ENCODE peak calls at places on chromosomes 12 and 14, in nine cellular contexts. O, E, Q, C, D, K, M, I and R are unnamed samples.

GRCh38 chr12:132279184-132279889 is 50.1 kb downstream of the GALNT9 start:
- DNase-seq in O (no peak), E (no peak), Q (peak), C (peak), D (no peak), K (no peak), M (no peak), I (peak), R (no peak)

GRCh38 chr12:510071-510825 is 50.5 kb downstream of the B4GALNT3 start:
- DNase-seq in O (peak), E (no peak), Q (peak), C (no peak), D (no peak), K (no peak), M (no peak), I (peak), R (no peak)

GRCh38 chr12:130747867-130748740 is 32.0 kb upstream of the RIMBP2 start:
- DNase-seq in O (peak), E (peak), Q (peak), C (peak), D (peak), K (peak), M (peak), I (peak), R (no peak)

GRCh38 chr12:42140901-42141300 is 3.8 kb downstream of the GXYLT1 start:
- DNase-seq in O (peak), E (no peak), Q (no peak), C (no peak), D (peak), K (no peak), M (no peak), I (no peak), R (no peak)

GRCh38 chr12:80053048-80053790 is 46.1 kb upstream of the OTOGL start:
- DNase-seq in O (no peak), E (peak), Q (no peak), C (no peak), D (no peak), K (no peak), M (peak), I (peak), R (peak)

GRCh38 chr14:42214981-42215491 is 608.4 kb downstream of the LRFN5 start:
- DNase-seq in O (no peak), E (no peak), Q (no peak), C (no peak), D (peak), K (no peak), M (no peak), I (no peak), R (no peak)

GRCh38 chr14:23555882-23556699 is at the start of gene THTPA:
- DNase-seq in O (peak), E (peak), Q (peak), C (peak), D (peak), K (peak), M (peak), I (peak), R (peak)

GRCh38 chr12:51219345-51219744 is 1.5 kb upstream of the POU6F1 start:
- DNase-seq in O (no peak), E (no peak), Q (no peak), C (no peak), D (no peak), K (no peak), M (no peak), I (no peak), R (no peak)

GRCh38 chr12:96513166-96513565 is 23.8 kb downstream of the CFAP54 start:
- DNase-seq in O (no peak), E (no peak), Q (no peak), C (no peak), D (no peak), K (no peak), M (no peak), I (no peak), R (no peak)

GRCh38 chr12:84920331-84920730 is 7.7 kb upstream of the SLC6A15 start:
- DNase-seq in O (no peak), E (no peak), Q (no peak), C (no peak), D (no peak), K (no peak), M (no peak), I (no peak), R (no peak)

GRCh38 chr14:49993565-49993964 is 100.7 kb downstream of the ARF6 start:
- DNase-seq in O (no peak), E (no peak), Q (no peak), C (no peak), D (no peak), K (no peak), M (no peak), I (no peak), R (no peak)

GRCh38 chr12:32826807-32827412 is 69.7 kb downstream of the PKP2 start:
- DNase-seq in O (no peak), E (no peak), Q (no peak), C (no peak), D (peak), K (no peak), M (no peak), I (no peak), R (no peak)

GRCh38 chr12:52907092-52907810 is 2.4 kb upstream of the KRT8 start:
- DNase-seq in O (no peak), E (peak), Q (no peak), C (peak), D (peak), K (peak), M (no peak), I (peak), R (no peak)

GRCh38 chr14:36256131-36256801 is 64.2 kb downstream of the MBIP start:
- DNase-seq in O (no peak), E (no peak), Q (no peak), C (no peak), D (no peak), K (no peak), M (no peak), I (peak), R (no peak)

GRCh38 chr12:102681309-102681708 is 200.9 kb upstream of the IGF1 start:
- DNase-seq in O (no peak), E (no peak), Q (no peak), C (no peak), D (no peak), K (no peak), M (no peak), I (no peak), R (no peak)

GRCh38 chr14:24632336-24632735 is 1.7 kb downstream of the GZMB start:
- DNase-seq in O (no peak), E (no peak), Q (no peak), C (no peak), D (no peak), K (no peak), M (no peak), I (no peak), R (no peak)

GRCh38 chr14:77660754-77661153 is 44.3 kb upstream of the SPTLC2 start:
- DNase-seq in O (peak), E (no peak), Q (no peak), C (no peak), D (no peak), K (no peak), M (no peak), I (no peak), R (no peak)

GRCh38 chr12:46553266-46553665 is 180.7 kb upstream of the SLC38A2 start:
- DNase-seq in O (no peak), E (no peak), Q (no peak), C (no peak), D (no peak), K (peak), M (no peak), I (no peak), R (no peak)

GRCh38 chr12:58819345-58819744 is 101.0 kb downstream of the LRIG3 start:
- DNase-seq in O (no peak), E (no peak), Q (peak), C (peak), D (no peak), K (no peak), M (no peak), I (no peak), R (no peak)

GRCh38 chr12:56979628-56980027 is 22.2 kb upstream of the RDH16 start:
- DNase-seq in O (no peak), E (no peak), Q (no peak), C (no peak), D (no peak), K (no peak), M (no peak), I (no peak), R (peak)

GRCh38 chr14:101947577-101947903 is 16.8 kb upstream of the DYNC1H1 start:
- DNase-seq in O (no peak), E (no peak), Q (peak), C (no peak), D (no peak), K (no peak), M (no peak), I (peak), R (no peak)

GRCh38 chr12:119202544-119202943 is 23.8 kb downstream of the HSPB8 start:
- DNase-seq in O (no peak), E (no peak), Q (no peak), C (no peak), D (no peak), K (no peak), M (no peak), I (no peak), R (peak)

GRCh38 chr14:61281186-61281676 is at the start of gene TMEM30B:
- DNase-seq in O (no peak), E (no peak), Q (peak), C (peak), D (no peak), K (no peak), M (no peak), I (peak), R (no peak)

GRCh38 chr12:132227782-132228417 is 83.6 kb downstream of the NOC4L start:
- DNase-seq in O (no peak), E (no peak), Q (no peak), C (no peak), D (no peak), K (no peak), M (no peak), I (no peak), R (no peak)

GRCh38 chr12:108816652-108817335 is 40.6 kb downstream of the SSH1 start:
- DNase-seq in O (no peak), E (no peak), Q (no peak), C (no peak), D (no peak), K (no peak), M (no peak), I (peak), R (no peak)

GRCh38 chr14:75022655-75023054 is 19.9 kb downstream of the EIF2B2 start:
- DNase-seq in O (peak), E (no peak), Q (peak), C (no peak), D (peak), K (peak), M (no peak), I (no peak), R (no peak)

GRCh38 chr14:56813143-56813551 is 2.9 kb upstream of the OTX2 start:
- DNase-seq in O (peak), E (no peak), Q (peak), C (no peak), D (no peak), K (no peak), M (no peak), I (no peak), R (no peak)

GRCh38 chr12:68915055-68915454 is 17.9 kb downstream of the CPM start:
- DNase-seq in O (no peak), E (no peak), Q (no peak), C (no peak), D (no peak), K (no peak), M (no peak), I (no peak), R (no peak)

GRCh38 chr12:106074706-106075392 is 63.9 kb downstream of the NUAK1 start:
- DNase-seq in O (peak), E (no peak), Q (no peak), C (no peak), D (peak), K (no peak), M (no peak), I (no peak), R (no peak)

GRCh38 chr14:70282666-70283065 is 76.8 kb downstream of the COX16 start:
- DNase-seq in O (no peak), E (no peak), Q (no peak), C (no peak), D (no peak), K (no peak), M (no peak), I (no peak), R (no peak)

GRCh38 chr12:131854861-131855476 is 26.8 kb downstream of the MMP17 start:
- DNase-seq in O (no peak), E (no peak), Q (no peak), C (no peak), D (no peak), K (no peak), M (no peak), I (no peak), R (no peak)

GRCh38 chr14:55747186-55747585 is 167.2 kb downstream of the KTN1 start:
- DNase-seq in O (no peak), E (no peak), Q (no peak), C (no peak), D (no peak), K (no peak), M (no peak), I (no peak), R (no peak)

GRCh38 chr14:51652168-51653095 is 722 bp downstream of the FRMD6 start:
- DNase-seq in O (peak), E (peak), Q (peak), C (peak), D (no peak), K (peak), M (no peak), I (peak), R (no peak)

GRCh38 chr14:33273978-33274377 is 335.3 kb downstream of the NPAS3 start:
- DNase-seq in O (no peak), E (no peak), Q (no peak), C (no peak), D (no peak), K (no peak), M (no peak), I (no peak), R (no peak)

GRCh38 chr14:96049932-96050331 is 10.8 kb downstream of the C14orf132 start:
- DNase-seq in O (no peak), E (no peak), Q (no peak), C (no peak), D (no peak), K (no peak), M (no peak), I (no peak), R (no peak)

GRCh38 chr12:112584266-112584722 is 165.5 kb downstream of the PTPN11 start:
- DNase-seq in O (peak), E (no peak), Q (peak), C (no peak), D (no peak), K (peak), M (no peak), I (no peak), R (no peak)

GRCh38 chr12:124923906-124924734 is 9.7 kb upstream of the UBC start:
- DNase-seq in O (peak), E (no peak), Q (peak), C (no peak), D (no peak), K (no peak), M (no peak), I (no peak), R (no peak)

GRCh38 chr14:32209471-32209870 is 6.4 kb upstream of the RNU6-8 start:
- DNase-seq in O (no peak), E (no peak), Q (no peak), C (no peak), D (no peak), K (no peak), M (no peak), I (no peak), R (no peak)

GRCh38 chr12:106205208-106206069 is 42.4 kb downstream of the CKAP4 start:
- DNase-seq in O (peak), E (no peak), Q (peak), C (peak), D (no peak), K (no peak), M (no peak), I (no peak), R (no peak)

DNA sequence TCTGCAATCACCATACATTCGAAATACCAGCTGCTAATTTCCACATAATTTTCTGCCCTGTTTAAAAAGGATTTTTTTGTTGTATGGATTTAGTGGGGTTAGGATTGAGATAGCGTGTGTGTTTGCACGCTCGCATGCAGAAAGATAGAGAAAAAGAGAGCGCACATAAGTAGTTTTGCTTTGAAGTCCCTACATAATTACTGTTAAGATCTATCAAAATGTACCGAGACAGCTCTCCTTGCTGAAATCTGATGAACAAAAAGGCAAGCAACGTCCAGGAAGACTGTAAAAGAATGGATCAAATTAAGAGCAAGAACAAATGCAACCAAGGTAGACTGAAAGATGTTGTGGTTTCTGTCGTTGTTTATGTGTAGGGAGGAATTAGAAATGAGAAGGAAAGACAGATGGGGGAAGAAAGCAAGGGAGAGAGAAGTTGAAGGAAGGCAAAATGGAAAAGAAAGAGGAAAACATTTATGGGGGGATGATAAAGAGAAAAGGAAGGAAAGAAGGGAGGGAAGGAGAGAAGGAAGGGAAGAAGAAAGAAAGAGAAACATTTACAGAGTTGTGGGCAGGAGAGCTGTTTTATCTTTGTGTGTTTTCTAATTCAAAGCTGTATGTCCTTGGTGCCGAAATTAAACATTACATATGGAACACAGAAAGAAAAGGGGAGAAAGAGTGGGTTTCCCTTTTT is 522.3 kb downstream of the MED13L start:
- DNase-seq in O (no peak), E (no peak), Q (no peak), C (no peak), D (no peak), K (no peak), M (no peak), I (no peak), R (no peak)
- H3K4me3 ChIP-seq in O (no peak), E (no peak), Q (no peak), C (no peak), D (no peak), K (no peak), M (no peak), I (no peak), R (no peak)

GRCh38 chr14:72402429-72402772 is 470.2 kb downstream of the RGS6 start:
- DNase-seq in O (no peak), E (no peak), Q (no peak), C (no peak), D (no peak), K (no peak), M (no peak), I (no peak), R (no peak)

GRCh38 chr14:72404998-72405397 is 472.8 kb downstream of the RGS6 start:
- DNase-seq in O (peak), E (no peak), Q (peak), C (no peak), D (no peak), K (no peak), M (no peak), I (no peak), R (no peak)

GRCh38 chr14:72409047-72409446 is 476.8 kb downstream of the RGS6 start:
- DNase-seq in O (no peak), E (no peak), Q (no peak), C (no peak), D (no peak), K (no peak), M (no peak), I (no peak), R (no peak)

GRCh38 chr14:72401632-72402428 is 469.6 kb downstream of the RGS6 start:
- DNase-seq in O (no peak), E (no peak), Q (no peak), C (no peak), D (no peak), K (no peak), M (no peak), I (no peak), R (no peak)

GRCh38 chr14:72404106-72404774 is 472.0 kb downstream of the RGS6 start:
- DNase-seq in O (no peak), E (no peak), Q (no peak), C (no peak), D (no peak), K (no peak), M (no peak), I (no peak), R (no peak)
- H3K27ac ChIP-seq in O (no peak), E (no peak), Q (no peak), C (no peak), D (no peak), K (no peak), M (peak), I (no peak), R (no peak)

DNA sequence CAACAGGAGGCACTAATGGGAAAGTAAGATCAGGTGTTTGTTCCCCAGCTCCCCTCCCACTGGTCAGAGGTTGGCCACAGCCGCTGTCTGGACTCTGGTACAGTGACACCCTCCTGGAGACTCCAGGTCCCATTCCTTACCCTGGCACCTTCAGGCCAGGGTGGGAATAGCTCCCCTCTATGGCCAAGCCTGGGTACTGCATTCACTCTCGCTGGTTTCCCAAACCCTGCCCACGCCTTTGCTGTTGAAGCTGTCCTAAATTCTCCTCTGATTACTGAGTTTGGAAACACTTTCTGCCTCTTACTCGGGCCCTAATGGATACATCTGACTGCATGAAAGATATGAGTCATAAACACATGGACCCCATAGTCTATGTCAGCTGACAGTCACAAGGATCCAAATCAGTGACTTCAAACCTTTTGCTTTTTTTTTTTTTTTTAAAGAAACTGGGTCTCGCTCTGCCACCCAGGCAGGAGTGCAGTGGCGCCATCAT is 17.9 kb downstream of the HRK start:
- DNase-seq in O (peak), E (no peak), Q (peak), C (no peak), D (no peak), K (no peak), M (no peak), I (peak), R (no peak)
- H3K4me3 ChIP-seq in O (no peak), E (no peak), Q (no peak), C (no peak), D (no peak), K (no peak), M (no peak), I (no peak), R (no peak)

DNA sequence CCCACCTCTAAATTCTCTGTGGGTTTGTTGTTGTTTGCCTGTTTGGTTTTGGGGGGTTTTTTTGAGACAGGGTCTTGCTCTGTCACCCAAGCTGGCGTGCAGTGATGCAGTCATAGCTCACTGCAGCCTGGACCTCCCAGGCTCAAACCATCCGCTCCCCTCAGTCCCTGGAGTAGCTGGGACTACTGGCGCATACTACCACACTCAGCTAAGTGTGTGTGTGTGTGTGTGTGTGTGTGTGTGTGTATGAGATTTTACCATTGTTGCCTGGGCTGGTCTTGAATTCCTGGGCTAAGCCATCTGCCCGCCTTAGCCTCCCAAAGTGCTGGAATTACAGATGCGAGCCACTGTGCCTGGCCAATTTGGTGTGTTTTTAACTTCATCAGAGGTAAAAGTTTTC is 236.1 kb downstream of the SLC41A2 start:
- DNase-seq in O (peak), E (no peak), Q (no peak), C (no peak), D (no peak), K (no peak), M (no peak), I (no peak), R (no peak)
- H3K27ac ChIP-seq in O (peak), E (no peak), Q (no peak), C (no peak), D (peak), K (no peak), M (no peak), I (no peak), R (no peak)

GRCh38 chr12:14571779-14572178 is 4.1 kb upstream of the PLBD1 start:
- DNase-seq in O (no peak), E (no peak), Q (no peak), C (no peak), D (no peak), K (no peak), M (no peak), I (no peak), R (no peak)

GRCh38 chr12:14570231-14570630 is 2.5 kb upstream of the PLBD1 start:
- DNase-seq in O (no peak), E (no peak), Q (peak), C (no peak), D (no peak), K (no peak), M (no peak), I (no peak), R (no peak)

GRCh38 chr12:14563051-14563450 is 4.6 kb downstream of the PLBD1 start:
- DNase-seq in O (no peak), E (no peak), Q (no peak), C (no peak), D (no peak), K (no peak), M (no peak), I (peak), R (no peak)

GRCh38 chr12:14564336-14564959 is 3.2 kb downstream of the PLBD1 start:
- DNase-seq in O (no peak), E (no peak), Q (no peak), C (no peak), D (no peak), K (no peak), M (no peak), I (no peak), R (no peak)

GRCh38 chr12:14567311-14568195 is at the start of gene PLBD1:
- DNase-seq in O (peak), E (peak), Q (peak), C (peak), D (peak), K (peak), M (peak), I (peak), R (peak)
- H3K4me3 ChIP-seq in O (peak), E (peak), Q (peak), C (peak), D (peak), K (peak), M (peak), I (peak), R (peak)